ENCODE peak calls at places on chromosomes 16 and 17, in seven cellular contexts. One of them, this sample, is unnamed.

GRCh38 chr17:72125742-72126141 is 4.9 kb downstream of the SOX9 start:
- DNase-seq in CD8-positive, alpha-beta memory T cell: no peak
- DNase-seq in HT-29: no peak
- DNase-seq in NCI-H1092 treated with DMSO at 0.1 percent for 48 hours: no peak
- DNase-seq in natural killer cell: no peak
- DNase-seq in NCI-H524: no peak
- DNase-seq in CD4-positive, CD25-positive, alpha-beta regulatory T cell: no peak
- DNase-seq in this sample: no peak

GRCh38 chr17:42116705-42117396 is 4.3 kb downstream of the KAT2A start:
- DNase-seq in CD8-positive, alpha-beta memory T cell: peak
- DNase-seq in HT-29: peak
- DNase-seq in NCI-H1092 treated with DMSO at 0.1 percent for 48 hours: peak
- DNase-seq in natural killer cell: peak
- DNase-seq in NCI-H524: peak
- DNase-seq in CD4-positive, CD25-positive, alpha-beta regulatory T cell: peak
- DNase-seq in this sample: peak

GRCh38 chr17:48016112-48016511 is 21.5 kb downstream of the COPZ2 start:
- DNase-seq in CD8-positive, alpha-beta memory T cell: no peak
- DNase-seq in HT-29: no peak
- DNase-seq in NCI-H1092 treated with DMSO at 0.1 percent for 48 hours: no peak
- DNase-seq in natural killer cell: no peak
- DNase-seq in NCI-H524: peak
- DNase-seq in CD4-positive, CD25-positive, alpha-beta regulatory T cell: no peak
- DNase-seq in this sample: no peak

GRCh38 chr17:42288078-42288984 is at the start of gene STAT5A:
- DNase-seq in CD8-positive, alpha-beta memory T cell: peak
- DNase-seq in HT-29: peak
- DNase-seq in NCI-H1092 treated with DMSO at 0.1 percent for 48 hours: peak
- DNase-seq in natural killer cell: peak
- DNase-seq in NCI-H524: peak
- DNase-seq in CD4-positive, CD25-positive, alpha-beta regulatory T cell: peak
- DNase-seq in this sample: peak

GRCh38 chr16:31181102-31181830 is 1.3 kb downstream of the FUS start:
- DNase-seq in CD8-positive, alpha-beta memory T cell: no peak
- DNase-seq in HT-29: peak
- DNase-seq in NCI-H1092 treated with DMSO at 0.1 percent for 48 hours: peak
- DNase-seq in natural killer cell: peak
- DNase-seq in NCI-H524: peak
- DNase-seq in CD4-positive, CD25-positive, alpha-beta regulatory T cell: peak
- DNase-seq in this sample: peak

GRCh38 chr16:13829712-13830304 is 90.1 kb upstream of the ERCC4 start:
- DNase-seq in CD8-positive, alpha-beta memory T cell: no peak
- DNase-seq in HT-29: no peak
- DNase-seq in NCI-H1092 treated with DMSO at 0.1 percent for 48 hours: no peak
- DNase-seq in natural killer cell: no peak
- DNase-seq in NCI-H524: peak
- DNase-seq in CD4-positive, CD25-positive, alpha-beta regulatory T cell: no peak
- DNase-seq in this sample: no peak

GRCh38 chr17:76816590-76817135 is 51.5 kb upstream of the MGAT5B start:
- DNase-seq in CD8-positive, alpha-beta memory T cell: peak
- DNase-seq in HT-29: peak
- DNase-seq in NCI-H1092 treated with DMSO at 0.1 percent for 48 hours: peak
- DNase-seq in natural killer cell: peak
- DNase-seq in NCI-H524: peak
- DNase-seq in CD4-positive, CD25-positive, alpha-beta regulatory T cell: peak
- DNase-seq in this sample: peak

GRCh38 chr16:29702307-29702706 is 23.3 kb downstream of the QPRT start:
- DNase-seq in CD8-positive, alpha-beta memory T cell: peak
- DNase-seq in HT-29: no peak
- DNase-seq in NCI-H1092 treated with DMSO at 0.1 percent for 48 hours: no peak
- DNase-seq in natural killer cell: no peak
- DNase-seq in NCI-H524: no peak
- DNase-seq in CD4-positive, CD25-positive, alpha-beta regulatory T cell: peak
- DNase-seq in this sample: peak

GRCh38 chr16:29310852-29311314 is 95.6 kb downstream of the NPIPB11 start:
- DNase-seq in CD8-positive, alpha-beta memory T cell: no peak
- DNase-seq in HT-29: no peak
- DNase-seq in NCI-H1092 treated with DMSO at 0.1 percent for 48 hours: no peak
- DNase-seq in natural killer cell: no peak
- DNase-seq in NCI-H524: no peak
- DNase-seq in CD4-positive, CD25-positive, alpha-beta regulatory T cell: no peak
- DNase-seq in this sample: no peak

GRCh38 chr16:73056383-73056782 is 8.5 kb upstream of the ZFHX3 start:
- DNase-seq in CD8-positive, alpha-beta memory T cell: no peak
- DNase-seq in HT-29: no peak
- DNase-seq in NCI-H1092 treated with DMSO at 0.1 percent for 48 hours: peak
- DNase-seq in natural killer cell: no peak
- DNase-seq in NCI-H524: no peak
- DNase-seq in CD4-positive, CD25-positive, alpha-beta regulatory T cell: no peak
- DNase-seq in this sample: no peak

GRCh38 chr17:29929006-29929543 is 953 bp downstream of the SSH2 start:
- DNase-seq in CD8-positive, alpha-beta memory T cell: no peak
- DNase-seq in HT-29: peak
- DNase-seq in NCI-H1092 treated with DMSO at 0.1 percent for 48 hours: peak
- DNase-seq in natural killer cell: no peak
- DNase-seq in NCI-H524: peak
- DNase-seq in CD4-positive, CD25-positive, alpha-beta regulatory T cell: peak
- DNase-seq in this sample: no peak

GRCh38 chr17:49201481-49201927 is 8.9 kb downstream of the GNGT2 start:
- DNase-seq in CD8-positive, alpha-beta memory T cell: no peak
- DNase-seq in HT-29: no peak
- DNase-seq in NCI-H1092 treated with DMSO at 0.1 percent for 48 hours: no peak
- DNase-seq in natural killer cell: no peak
- DNase-seq in NCI-H524: no peak
- DNase-seq in CD4-positive, CD25-positive, alpha-beta regulatory T cell: no peak
- DNase-seq in this sample: no peak

GRCh38 chr16:56281256-56281805 is 90.0 kb downstream of the GNAO1 start:
- DNase-seq in CD8-positive, alpha-beta memory T cell: no peak
- DNase-seq in HT-29: peak
- DNase-seq in NCI-H1092 treated with DMSO at 0.1 percent for 48 hours: peak
- DNase-seq in natural killer cell: no peak
- DNase-seq in NCI-H524: peak
- DNase-seq in CD4-positive, CD25-positive, alpha-beta regulatory T cell: no peak
- DNase-seq in this sample: no peak

GRCh38 chr16:66334856-66335255 is 31.6 kb upstream of the CDH5 start:
- DNase-seq in CD8-positive, alpha-beta memory T cell: no peak
- DNase-seq in HT-29: no peak
- DNase-seq in NCI-H1092 treated with DMSO at 0.1 percent for 48 hours: peak
- DNase-seq in natural killer cell: no peak
- DNase-seq in NCI-H524: no peak
- DNase-seq in CD4-positive, CD25-positive, alpha-beta regulatory T cell: no peak
- DNase-seq in this sample: no peak

GRCh38 chr17:48626470-48627241 is 498 bp upstream of the HOXB9 start:
- DNase-seq in CD8-positive, alpha-beta memory T cell: peak
- DNase-seq in HT-29: peak
- DNase-seq in NCI-H1092 treated with DMSO at 0.1 percent for 48 hours: no peak
- DNase-seq in natural killer cell: peak
- DNase-seq in NCI-H524: peak
- DNase-seq in CD4-positive, CD25-positive, alpha-beta regulatory T cell: no peak
- DNase-seq in this sample: peak

GRCh38 chr17:6461792-6462524 is 17.7 kb downstream of the PIMREG start:
- DNase-seq in CD8-positive, alpha-beta memory T cell: no peak
- DNase-seq in HT-29: no peak
- DNase-seq in NCI-H1092 treated with DMSO at 0.1 percent for 48 hours: no peak
- DNase-seq in natural killer cell: no peak
- DNase-seq in NCI-H524: no peak
- DNase-seq in CD4-positive, CD25-positive, alpha-beta regulatory T cell: no peak
- DNase-seq in this sample: no peak

GRCh38 chr16:67423634-67424575 is 7.0 kb upstream of the HSD11B2 start:
- DNase-seq in CD8-positive, alpha-beta memory T cell: no peak
- DNase-seq in HT-29: no peak
- DNase-seq in NCI-H1092 treated with DMSO at 0.1 percent for 48 hours: no peak
- DNase-seq in natural killer cell: no peak
- DNase-seq in NCI-H524: no peak
- DNase-seq in CD4-positive, CD25-positive, alpha-beta regulatory T cell: no peak
- DNase-seq in this sample: no peak

GRCh38 chr16:81018496-81018895 is 11.5 kb downstream of the CENPN start:
- DNase-seq in CD8-positive, alpha-beta memory T cell: no peak
- DNase-seq in HT-29: no peak
- DNase-seq in NCI-H1092 treated with DMSO at 0.1 percent for 48 hours: no peak
- DNase-seq in natural killer cell: no peak
- DNase-seq in NCI-H524: no peak
- DNase-seq in CD4-positive, CD25-positive, alpha-beta regulatory T cell: no peak
- DNase-seq in this sample: no peak

This sample was measured in B cell.